ENCODE peak calls at places on chromosomes 16 and 17, in eight cellular contexts. One of them, this sample, is unnamed.

GRCh38 chr16:86988920-86989715 is 328.1 kb downstream of the C16orf95 start:
- DNase-seq in tibial artery: no peak
- DNase-seq in cardiac fibroblast: no peak
- DNase-seq in Panc1: no peak
- DNase-seq in lung: no peak
- DNase-seq in lower leg skin: no peak
- DNase-seq in CD8-positive, alpha-beta T cell: no peak
- DNase-seq in thoracic aorta: no peak
- DNase-seq in this sample: no peak

GRCh38 chr16:89325861-89326471 is 108.5 kb downstream of the ZNF778 start:
- DNase-seq in lung: peak
- DNase-seq in Panc1: no peak
- DNase-seq in tibial artery: peak
- DNase-seq in thoracic aorta: no peak
- DNase-seq in lower leg skin: no peak
- DNase-seq in CD8-positive, alpha-beta T cell: no peak
- DNase-seq in cardiac fibroblast: peak
- DNase-seq in this sample: peak

GRCh38 chr17:36980281-36980761 is 31.6 kb downstream of the AATF start:
- DNase-seq in lung: no peak
- DNase-seq in lower leg skin: no peak
- DNase-seq in thoracic aorta: no peak
- DNase-seq in CD8-positive, alpha-beta T cell: no peak
- DNase-seq in Panc1: no peak
- DNase-seq in tibial artery: no peak
- DNase-seq in cardiac fibroblast: peak
- DNase-seq in this sample: no peak

GRCh38 chr17:75830168-75831031 is 13.8 kb downstream of the UNC13D start:
- DNase-seq in lower leg skin: no peak
- DNase-seq in Panc1: no peak
- DNase-seq in cardiac fibroblast: no peak
- DNase-seq in CD8-positive, alpha-beta T cell: no peak
- DNase-seq in tibial artery: no peak
- DNase-seq in thoracic aorta: no peak
- DNase-seq in lung: no peak
- DNase-seq in this sample: no peak

GRCh38 chr16:81994485-81994884 is 16.8 kb downstream of the SDR42E1 start:
- DNase-seq in thoracic aorta: no peak
- DNase-seq in cardiac fibroblast: no peak
- DNase-seq in tibial artery: no peak
- DNase-seq in CD8-positive, alpha-beta T cell: no peak
- DNase-seq in Panc1: no peak
- DNase-seq in lung: no peak
- DNase-seq in lower leg skin: no peak
- DNase-seq in this sample: no peak

GRCh38 chr17:74417178-74418045 is 14.5 kb upstream of the GPRC5C start:
- DNase-seq in lung: no peak
- DNase-seq in lower leg skin: no peak
- DNase-seq in Panc1: no peak
- DNase-seq in cardiac fibroblast: peak
- DNase-seq in tibial artery: no peak
- DNase-seq in CD8-positive, alpha-beta T cell: no peak
- DNase-seq in thoracic aorta: no peak
- DNase-seq in this sample: no peak

GRCh38 chr16:85416267-85417109 is 196.6 kb upstream of the GSE1 start:
- DNase-seq in lower leg skin: peak
- DNase-seq in CD8-positive, alpha-beta T cell: peak
- DNase-seq in Panc1: no peak
- DNase-seq in cardiac fibroblast: peak
- DNase-seq in lung: peak
- DNase-seq in thoracic aorta: no peak
- DNase-seq in tibial artery: peak
- DNase-seq in this sample: peak

GRCh38 chr17:80008383-80008840 is 27.3 kb downstream of the TBC1D16 start:
- DNase-seq in lower leg skin: peak
- DNase-seq in cardiac fibroblast: peak
- DNase-seq in tibial artery: peak
- DNase-seq in Panc1: no peak
- DNase-seq in lung: peak
- DNase-seq in CD8-positive, alpha-beta T cell: peak
- DNase-seq in thoracic aorta: no peak
- DNase-seq in this sample: peak

GRCh38 chr16:88527186-88527936 is 42.8 kb upstream of the ZC3H18 start:
- DNase-seq in tibial artery: no peak
- DNase-seq in Panc1: peak
- DNase-seq in lung: peak
- DNase-seq in thoracic aorta: no peak
- DNase-seq in lower leg skin: no peak
- DNase-seq in CD8-positive, alpha-beta T cell: peak
- DNase-seq in cardiac fibroblast: peak
- DNase-seq in this sample: no peak

GRCh38 chr17:57823469-57824401 is 26.1 kb downstream of the MRPS23 start:
- DNase-seq in Panc1: no peak
- DNase-seq in CD8-positive, alpha-beta T cell: no peak
- DNase-seq in thoracic aorta: no peak
- DNase-seq in cardiac fibroblast: peak
- DNase-seq in lower leg skin: no peak
- DNase-seq in tibial artery: no peak
- DNase-seq in lung: no peak
- DNase-seq in this sample: no peak

GRCh38 chr17:4554441-4554996 is 665 bp downstream of the MYBBP1A start:
- DNase-seq in cardiac fibroblast: no peak
- DNase-seq in lower leg skin: no peak
- DNase-seq in lung: no peak
- DNase-seq in Panc1: no peak
- DNase-seq in tibial artery: no peak
- DNase-seq in CD8-positive, alpha-beta T cell: no peak
- DNase-seq in thoracic aorta: no peak
- DNase-seq in this sample: peak

GRCh38 chr17:10013360-10014112 is 108.5 kb upstream of the RCVRN start:
- DNase-seq in cardiac fibroblast: no peak
- DNase-seq in lower leg skin: no peak
- DNase-seq in lung: no peak
- DNase-seq in Panc1: no peak
- DNase-seq in tibial artery: no peak
- DNase-seq in CD8-positive, alpha-beta T cell: no peak
- DNase-seq in thoracic aorta: no peak
- DNase-seq in this sample: peak

GRCh38 chr17:50469005-50469605 is 425 bp upstream of the CHAD start:
- DNase-seq in tibial artery: no peak
- DNase-seq in thoracic aorta: no peak
- DNase-seq in CD8-positive, alpha-beta T cell: no peak
- DNase-seq in cardiac fibroblast: no peak
- DNase-seq in lower leg skin: no peak
- DNase-seq in Panc1: no peak
- DNase-seq in lung: no peak
- DNase-seq in this sample: no peak
- TF ChIP-seq CTCF in tibial artery: no peak
- TF ChIP-seq CTCF in thoracic aorta: no peak
- TF ChIP-seq CTCF in CD8-positive, alpha-beta T cell: no peak
- TF ChIP-seq CTCF in cardiac fibroblast: no peak
- TF ChIP-seq CTCF in lower leg skin: no peak
- TF ChIP-seq CTCF in Panc1: no peak
- TF ChIP-seq CTCF in lung: no peak
- TF ChIP-seq CTCF in this sample: no peak

GRCh38 chr17:77437017-77437416 is 296.2 kb downstream of the SEC14L1 start:
- DNase-seq in lung: no peak
- DNase-seq in CD8-positive, alpha-beta T cell: no peak
- DNase-seq in tibial artery: peak
- DNase-seq in cardiac fibroblast: peak
- DNase-seq in lower leg skin: no peak
- DNase-seq in Panc1: no peak
- DNase-seq in thoracic aorta: no peak
- DNase-seq in this sample: peak
- TF ChIP-seq CTCF in lung: no peak
- TF ChIP-seq CTCF in CD8-positive, alpha-beta T cell: no peak
- TF ChIP-seq CTCF in tibial artery: no peak
- TF ChIP-seq CTCF in cardiac fibroblast: no peak
- TF ChIP-seq CTCF in lower leg skin: no peak
- TF ChIP-seq CTCF in Panc1: no peak
- TF ChIP-seq CTCF in thoracic aorta: no peak
- TF ChIP-seq CTCF in this sample: peak

DNA sequence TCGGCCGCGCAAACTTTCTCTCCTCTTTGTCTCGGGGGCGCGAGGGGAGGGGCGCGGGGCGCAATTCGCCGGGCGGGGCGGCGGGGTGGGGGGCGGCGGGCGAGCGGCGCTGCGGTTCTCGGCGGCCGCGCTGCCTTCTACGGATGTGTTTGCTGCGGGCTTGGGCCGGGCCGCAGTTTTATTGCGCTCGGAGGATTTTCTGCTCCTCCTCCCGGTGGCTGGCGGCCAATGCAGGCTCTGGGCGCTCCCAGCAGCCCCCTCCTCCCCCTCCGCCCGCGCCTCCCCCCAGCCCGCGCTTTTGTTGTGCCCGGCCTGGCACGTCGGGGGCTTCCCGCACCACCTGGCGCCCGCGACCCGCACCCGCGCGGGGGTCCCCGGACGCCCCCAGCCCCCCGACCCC is at the start of gene TIMP2:
- DNase-seq in Panc1: no peak
- DNase-seq in thoracic aorta: peak
- DNase-seq in CD8-positive, alpha-beta T cell: peak
- DNase-seq in tibial artery: peak
- DNase-seq in lung: peak
- DNase-seq in cardiac fibroblast: peak
- DNase-seq in lower leg skin: peak
- DNase-seq in this sample: peak
- TF ChIP-seq CTCF in Panc1: no peak
- TF ChIP-seq CTCF in thoracic aorta: peak
- TF ChIP-seq CTCF in CD8-positive, alpha-beta T cell: peak
- TF ChIP-seq CTCF in tibial artery: peak
- TF ChIP-seq CTCF in lung: no peak
- TF ChIP-seq CTCF in cardiac fibroblast: peak
- TF ChIP-seq CTCF in lower leg skin: no peak
- TF ChIP-seq CTCF in this sample: peak

GRCh38 chr16:22162658-22163009 is 328 bp downstream of the SDR42E2 start:
- DNase-seq in Panc1: no peak
- DNase-seq in thoracic aorta: no peak
- DNase-seq in lung: no peak
- DNase-seq in cardiac fibroblast: no peak
- DNase-seq in lower leg skin: no peak
- DNase-seq in tibial artery: no peak
- DNase-seq in CD8-positive, alpha-beta T cell: no peak
- DNase-seq in this sample: no peak

GRCh38 chr16:22164482-22164881 is 2.2 kb downstream of the SDR42E2 start:
- DNase-seq in tibial artery: no peak
- DNase-seq in lung: no peak
- DNase-seq in lower leg skin: no peak
- DNase-seq in thoracic aorta: no peak
- DNase-seq in Panc1: no peak
- DNase-seq in cardiac fibroblast: no peak
- DNase-seq in CD8-positive, alpha-beta T cell: no peak
- DNase-seq in this sample: no peak

GRCh38 chr16:22161401-22161800 is 905 bp upstream of the SDR42E2 start:
- DNase-seq in lower leg skin: no peak
- DNase-seq in thoracic aorta: no peak
- DNase-seq in tibial artery: no peak
- DNase-seq in CD8-positive, alpha-beta T cell: no peak
- DNase-seq in lung: no peak
- DNase-seq in cardiac fibroblast: no peak
- DNase-seq in Panc1: no peak
- DNase-seq in this sample: no peak

GRCh38 chr16:22163806-22164205 is 1.5 kb downstream of the SDR42E2 start:
- DNase-seq in lower leg skin: no peak
- DNase-seq in cardiac fibroblast: no peak
- DNase-seq in CD8-positive, alpha-beta T cell: no peak
- DNase-seq in Panc1: no peak
- DNase-seq in lung: no peak
- DNase-seq in tibial artery: no peak
- DNase-seq in thoracic aorta: no peak
- DNase-seq in this sample: no peak

GRCh38 chr16:22161999-22162657 is at the start of gene SDR42E2:
- DNase-seq in CD8-positive, alpha-beta T cell: peak
- DNase-seq in Panc1: no peak
- DNase-seq in thoracic aorta: no peak
- DNase-seq in cardiac fibroblast: no peak
- DNase-seq in tibial artery: no peak
- DNase-seq in lower leg skin: no peak
- DNase-seq in lung: no peak
- DNase-seq in this sample: no peak
- TF ChIP-seq CTCF in CD8-positive, alpha-beta T cell: no peak
- TF ChIP-seq CTCF in Panc1: no peak
- TF ChIP-seq CTCF in thoracic aorta: no peak
- TF ChIP-seq CTCF in cardiac fibroblast: no peak
- TF ChIP-seq CTCF in tibial artery: no peak
- TF ChIP-seq CTCF in lower leg skin: no peak
- TF ChIP-seq CTCF in lung: no peak
- TF ChIP-seq CTCF in this sample: no peak